ENCODE peak calls at places on chromosomes 12 and 14, in four cellular contexts. N is GM12891, T is spleen, K is sigmoid colon. I is an unnamed sample.
A peak's percentile ranks its signal among the peaks of the same experiment; 100 is the strongest.

GRCh38 chr14:104657114-104657524 is 32.3 kb upstream of the INF2 start:
- DNase-seq in N (no peak), T (peak; percentile 92), K (no peak), I (no peak)

GRCh38 chr12:111182391-111182790 is 186.5 kb downstream of the PHETA1 start:
- DNase-seq in N (no peak), T (no peak), K (no peak), I (no peak)

GRCh38 chr12:88237954-88238353 is 95.8 kb downstream of the TMTC3 start:
- DNase-seq in N (no peak), T (no peak), K (no peak), I (no peak)

GRCh38 chr12:19155981-19156734 is 26.6 kb downstream of the PLEKHA5 start:
- DNase-seq in N (no peak), T (no peak), K (no peak), I (no peak)

GRCh38 chr14:77123381-77124344 is 17.9 kb downstream of the ZDHHC22 start:
- DNase-seq in N (no peak), T (peak; percentile 73), K (no peak), I (no peak)

GRCh38 chr12:120702629-120703028 is 7.6 kb upstream of the UNC119B start:
- DNase-seq in N (no peak), T (no peak), K (no peak), I (no peak)

GRCh38 chr14:33123281-33123680 is 184.6 kb downstream of the NPAS3 start:
- DNase-seq in N (no peak), T (no peak), K (no peak), I (no peak)

GRCh38 chr12:46386877-46387629 is 14.5 kb upstream of the SLC38A2 start:
- DNase-seq in N (no peak), T (peak; percentile 82), K (no peak), I (no peak)

GRCh38 chr14:43005807-43006206 is 1399.1 kb downstream of the LRFN5 start:
- DNase-seq in N (no peak), T (no peak), K (no peak), I (no peak)

GRCh38 chr14:97456958-97457357 is 659.8 kb downstream of the VRK1 start:
- DNase-seq in N (no peak), T (no peak), K (no peak), I (no peak)

GRCh38 chr12:54475542-54475941 is 2.1 kb upstream of the GTSF1 start:
- DNase-seq in N (no peak), T (no peak), K (no peak), I (no peak)

GRCh38 chr14:20750194-20750593 is 4.5 kb downstream of the EDDM3A start:
- DNase-seq in N (no peak), T (no peak), K (no peak), I (no peak)

GRCh38 chr12:48978741-48979601 is 849 bp downstream of the WNT1 start:
- DNase-seq in N (no peak), T (no peak), K (no peak), I (no peak)

GRCh38 chr12:79690156-79690605 is 583 bp downstream of the PAWR start:
- DNase-seq in N (no peak), T (peak; percentile 85), K (no peak), I (no peak)

GRCh38 chr12:66159088-66159487 is 10.7 kb downstream of the TMBIM4 start:
- DNase-seq in N (no peak), T (no peak), K (no peak), I (no peak)

GRCh38 chr12:51923506-51924365 is 16.4 kb downstream of the ACVRL1 start:
- DNase-seq in N (no peak), T (peak; percentile 92), K (peak; percentile 79), I (no peak)

GRCh38 chr14:101959277-101959676 is 5.1 kb upstream of the DYNC1H1 start:
- DNase-seq in N (no peak), T (no peak), K (no peak), I (no peak)

GRCh38 chr14:103250888-103251287 is 83.1 kb upstream of the EIF5 start:
- DNase-seq in N (no peak), T (no peak), K (no peak), I (no peak)

GRCh38 chr14:74571901-74572828 is 39.9 kb downstream of the LTBP2 start:
- DNase-seq in N (no peak), T (peak; percentile 25), K (no peak), I (no peak)

GRCh38 chr12:11729008-11729407 is 79.5 kb downstream of the ETV6 start:
- DNase-seq in N (no peak), T (no peak), K (no peak), I (no peak)

GRCh38 chr12:40262657-40263056 is 37.9 kb downstream of the LRRK2 start:
- DNase-seq in N (no peak), T (no peak), K (no peak), I (no peak)

GRCh38 chr12:111074559-111074958 is 154.2 kb upstream of the MYL2 start:
- DNase-seq in N (no peak), T (peak; percentile 59), K (no peak), I (no peak)

GRCh38 chr12:80041071-80041470 is 58.3 kb upstream of the OTOGL start:
- DNase-seq in N (no peak), T (no peak), K (no peak), I (no peak)

GRCh38 chr14:71486274-71486673 is 446.0 kb upstream of the RGS6 start:
- DNase-seq in N (no peak), T (no peak), K (no peak), I (no peak)

GRCh38 chr14:30223385-30223785 is 295.7 kb upstream of the PRKD1 start:
- DNase-seq in N (no peak), T (no peak), K (peak; percentile 80), I (no peak)

GRCh38 chr12:64616221-64616620 is 5.9 kb downstream of the RASSF3 start:
- DNase-seq in N (no peak), T (no peak), K (no peak), I (no peak)

GRCh38 chr14:99330316-99331240 is 58.6 kb upstream of the BCL11B start:
- DNase-seq in N (no peak), T (peak; percentile 56), K (peak; percentile 49), I (no peak)

GRCh38 chr12:119713551-119714031 is 45.7 kb downstream of the PRKAB1 start:
- DNase-seq in N (no peak), T (no peak), K (no peak), I (no peak)

GRCh38 chr14:32762886-32763285 is 175.8 kb upstream of the NPAS3 start:
- DNase-seq in N (no peak), T (no peak), K (no peak), I (no peak)

GRCh38 chr14:102817942-102818940 is 41.0 kb downstream of the TRAF3 start:
- DNase-seq in N (no peak), T (no peak), K (no peak), I (no peak)

GRCh38 chr12:114013601-114014345 is 47.6 kb upstream of the RBM19 start:
- DNase-seq in N (no peak), T (no peak), K (no peak), I (no peak)

GRCh38 chr14:93042968-93043940 is 72.5 kb downstream of the ITPK1 start:
- DNase-seq in N (no peak), T (no peak), K (no peak), I (no peak)
- TF ChIP-seq POLR2AphosphoS5 in N (no peak), T (peak; percentile 69), K (no peak), I (no peak)

DNA sequence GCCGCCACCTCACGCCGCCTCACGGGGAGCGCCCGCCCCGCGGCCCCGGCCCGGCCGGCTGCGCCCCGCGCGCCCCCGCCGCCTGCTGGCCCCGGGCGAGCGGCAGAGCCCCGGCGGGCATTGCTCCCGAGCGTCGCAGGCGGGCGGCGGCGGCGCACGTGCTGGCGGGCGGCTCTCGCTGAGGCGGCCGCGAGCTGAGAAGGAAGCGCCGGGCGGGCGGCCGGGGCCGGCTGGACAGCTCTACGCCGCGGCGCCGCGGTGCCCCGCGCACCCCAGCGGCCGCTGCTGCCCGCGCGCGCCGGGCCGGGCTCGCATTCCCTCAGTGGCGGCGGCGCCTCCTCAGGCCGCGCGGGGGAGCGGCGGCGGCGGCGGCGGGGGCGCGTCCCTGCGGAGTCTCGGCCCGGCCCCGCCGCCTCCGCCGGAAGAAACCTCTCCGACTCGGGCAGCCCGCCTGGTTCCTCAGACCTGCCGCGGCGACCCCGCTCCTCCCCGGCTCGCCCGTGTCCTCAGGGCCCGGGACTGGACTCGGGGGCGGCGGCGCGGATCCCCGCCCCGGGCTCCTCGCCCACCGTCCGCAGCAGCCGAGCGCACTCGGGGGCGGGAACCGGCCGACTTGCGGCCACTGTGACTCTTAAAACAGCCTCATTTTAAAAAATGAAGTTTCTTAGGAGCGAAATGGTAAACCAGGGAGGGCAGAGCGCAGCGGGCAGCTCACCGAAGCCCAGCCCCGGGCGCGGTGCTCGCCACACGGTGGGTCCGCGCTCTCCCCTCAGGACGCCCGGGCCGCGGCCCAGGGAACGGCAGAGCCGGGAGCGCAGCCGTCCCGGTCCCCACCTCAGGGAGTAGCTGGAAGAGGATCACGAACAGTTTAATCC is at the start of gene PITPNM2:
- DNase-seq in N (peak; percentile 67), T (peak; percentile 91), K (peak; percentile 78), I (peak; percentile 67)
- TF ChIP-seq POLR2A in N (no peak), T (no peak), K (no peak), I (no peak)

DNA sequence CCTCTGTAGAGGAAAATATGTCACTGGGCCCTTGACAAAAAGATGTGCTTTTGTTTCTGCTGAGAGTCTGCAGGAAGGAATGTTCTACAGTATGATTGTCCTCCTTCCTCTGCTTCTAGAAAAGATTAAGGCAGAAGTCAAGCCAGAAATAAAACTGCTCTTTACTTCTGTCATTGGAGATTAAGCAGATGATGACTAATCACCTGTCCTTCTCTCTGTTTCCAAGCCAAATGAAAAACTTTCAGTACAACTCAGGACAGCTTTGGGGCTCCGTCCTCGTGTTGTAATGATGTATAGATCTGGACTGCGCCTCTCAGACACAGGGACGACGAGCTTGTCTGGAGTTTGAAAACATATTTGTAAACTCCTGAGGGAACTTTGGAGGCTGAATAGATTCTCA is 159.3 kb downstream of the DYRK2 start:
- DNase-seq in N (no peak), T (no peak), K (no peak), I (no peak)
- TF ChIP-seq POLR2AphosphoS5 in N (no peak), T (no peak), K (peak; percentile 90), I (no peak)

GRCh38 chr12:57088442-57089258 is at the start of gene NAB2:
- DNase-seq in N (peak; percentile 91), T (peak; percentile 99), K (peak; percentile 99), I (peak; percentile 93)
- TF ChIP-seq POLR2A in N (peak; percentile 91), T (no peak), K (peak; percentile 86), I (peak; percentile 78)

GRCh38 chr12:57745485-57745881 is 644 bp downstream of the TSPAN31 start:
- DNase-seq in N (no peak), T (peak; percentile 74), K (peak; percentile 65), I (no peak)
- TF ChIP-seq POLR2AphosphoS5 in N (peak; percentile 18), T (no peak), K (no peak), I (peak; percentile 55)

I was measured in GM12892.